ENCODE peak calls at places on chromosomes 3 and 15, in five cellular contexts. One of them, this sample, is unnamed.

GRCh38 chr15:60798821-60799220 is 319.9 kb upstream of the ICE2 start:
- DNase-seq in tibial nerve: no peak
- DNase-seq in sigmoid colon: no peak
- DNase-seq in stomach: no peak
- DNase-seq in HCT116: no peak
- DNase-seq in this sample: no peak

GRCh38 chr3:115022214-115022613 is 124.9 kb downstream of the ZBTB20 start:
- DNase-seq in tibial nerve: no peak
- DNase-seq in sigmoid colon: no peak
- DNase-seq in stomach: no peak
- DNase-seq in HCT116: no peak
- DNase-seq in this sample: no peak

GRCh38 chr3:189756651-189757078 is 125.5 kb downstream of the TP63 start:
- DNase-seq in tibial nerve: no peak
- DNase-seq in sigmoid colon: no peak
- DNase-seq in stomach: no peak
- DNase-seq in HCT116: no peak
- DNase-seq in this sample: no peak

GRCh38 chr3:27458929-27459328 is 25.3 kb downstream of the SLC4A7 start:
- DNase-seq in tibial nerve: no peak
- DNase-seq in sigmoid colon: no peak
- DNase-seq in stomach: no peak
- DNase-seq in HCT116: no peak
- DNase-seq in this sample: no peak

GRCh38 chr15:42033214-42033873 is 12.5 kb upstream of the PLA2G4E start:
- DNase-seq in tibial nerve: no peak
- DNase-seq in sigmoid colon: no peak
- DNase-seq in stomach: no peak
- DNase-seq in HCT116: no peak
- DNase-seq in this sample: no peak

GRCh38 chr3:47586746-47587145 is 8.1 kb upstream of the CSPG5 start:
- DNase-seq in tibial nerve: no peak
- DNase-seq in sigmoid colon: no peak
- DNase-seq in stomach: no peak
- DNase-seq in HCT116: no peak
- DNase-seq in this sample: no peak

GRCh38 chr3:87197531-87197930 is 29.6 kb upstream of the CHMP2B start:
- DNase-seq in tibial nerve: no peak
- DNase-seq in sigmoid colon: no peak
- DNase-seq in stomach: no peak
- DNase-seq in HCT116: no peak
- DNase-seq in this sample: no peak

GRCh38 chr3:40615110-40615915 is 90.6 kb downstream of the ZNF621 start:
- DNase-seq in tibial nerve: no peak
- DNase-seq in sigmoid colon: no peak
- DNase-seq in stomach: no peak
- DNase-seq in HCT116: no peak
- DNase-seq in this sample: no peak

GRCh38 chr3:150385296-150386242 is 22.5 kb upstream of the TSC22D2 start:
- DNase-seq in tibial nerve: no peak
- DNase-seq in sigmoid colon: no peak
- DNase-seq in stomach: no peak
- DNase-seq in HCT116: no peak
- DNase-seq in this sample: no peak

GRCh38 chr3:195909294-195909644 is 918 bp upstream of the TNK2 start:
- DNase-seq in tibial nerve: no peak
- DNase-seq in sigmoid colon: no peak
- DNase-seq in stomach: no peak
- DNase-seq in HCT116: no peak
- DNase-seq in this sample: peak; percentile 65

GRCh38 chr3:195905970-195906864 is 2.1 kb downstream of the TNK2 start:
- DNase-seq in tibial nerve: no peak
- DNase-seq in sigmoid colon: peak; percentile 44
- DNase-seq in stomach: no peak
- DNase-seq in HCT116: no peak
- DNase-seq in this sample: no peak

GRCh38 chr3:195907730-195908438 is 467 bp downstream of the TNK2 start:
- DNase-seq in tibial nerve: no peak
- DNase-seq in sigmoid colon: peak; percentile 76
- DNase-seq in stomach: peak; percentile 51
- DNase-seq in HCT116: no peak
- DNase-seq in this sample: peak; percentile 57

GRCh38 chr3:195908439-195909293 is at the start of gene TNK2:
- DNase-seq in tibial nerve: no peak
- DNase-seq in sigmoid colon: peak; percentile 72
- DNase-seq in stomach: peak; percentile 47
- DNase-seq in HCT116: no peak
- DNase-seq in this sample: peak; percentile 55

DNA sequence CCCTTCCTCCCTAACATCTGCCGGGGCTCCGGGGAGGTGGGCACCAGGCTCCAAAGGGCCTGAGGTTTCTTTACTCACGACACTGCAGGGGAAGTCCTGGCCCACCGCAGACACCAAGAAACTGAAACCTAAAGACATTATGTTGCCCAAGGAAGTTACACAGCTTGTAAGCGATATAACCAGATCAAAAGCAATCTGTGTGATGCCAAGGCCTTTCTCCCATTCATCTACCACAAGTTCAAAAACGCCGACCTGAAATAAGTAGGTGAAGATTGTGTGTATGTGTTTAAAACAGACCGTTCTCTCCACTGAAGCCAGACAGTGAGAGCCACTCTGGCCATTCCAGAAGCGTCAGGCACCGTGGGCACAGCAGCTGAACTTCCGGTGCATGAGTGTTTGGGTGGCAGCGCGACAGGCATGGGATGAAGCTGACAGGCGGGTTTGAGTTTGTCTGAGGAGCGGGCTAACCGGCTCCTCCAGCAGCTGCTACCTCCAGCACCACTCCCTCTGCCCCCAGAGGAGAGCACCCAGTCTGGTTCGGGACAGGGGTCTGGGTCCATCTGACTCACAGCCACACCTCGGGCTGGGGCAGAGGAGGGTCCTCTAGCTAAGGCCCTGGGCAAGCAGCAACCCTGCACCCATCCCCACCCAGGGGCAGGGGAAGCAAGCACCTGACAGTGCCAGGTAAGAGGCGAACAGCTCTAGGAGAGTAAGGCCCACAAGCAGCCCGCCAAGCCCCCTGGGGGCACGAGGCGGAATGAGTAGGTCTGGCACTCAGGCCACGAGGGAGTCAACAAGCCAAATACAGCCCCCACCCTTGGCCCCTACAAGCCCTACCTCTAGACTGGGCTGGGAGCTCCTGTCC is 1.3 kb downstream of the TNK2 start:
- DNase-seq in tibial nerve: no peak
- DNase-seq in sigmoid colon: peak; percentile 65
- DNase-seq in stomach: peak; percentile 62
- DNase-seq in HCT116: no peak
- DNase-seq in this sample: no peak
- TF ChIP-seq POLR2A in tibial nerve: no peak
- TF ChIP-seq POLR2A in sigmoid colon: no peak
- TF ChIP-seq POLR2A in stomach: no peak
- TF ChIP-seq POLR2A in HCT116: no peak
- TF ChIP-seq POLR2A in this sample: no peak

GRCh38 chr3:149186726-149187125 is 34.9 kb downstream of the CP start:
- DNase-seq in tibial nerve: no peak
- DNase-seq in sigmoid colon: no peak
- DNase-seq in stomach: no peak
- DNase-seq in HCT116: no peak
- DNase-seq in this sample: no peak
- TF ChIP-seq POLR2A in tibial nerve: no peak
- TF ChIP-seq POLR2A in sigmoid colon: no peak
- TF ChIP-seq POLR2A in stomach: no peak
- TF ChIP-seq POLR2A in HCT116: no peak
- TF ChIP-seq POLR2A in this sample: no peak

DNA sequence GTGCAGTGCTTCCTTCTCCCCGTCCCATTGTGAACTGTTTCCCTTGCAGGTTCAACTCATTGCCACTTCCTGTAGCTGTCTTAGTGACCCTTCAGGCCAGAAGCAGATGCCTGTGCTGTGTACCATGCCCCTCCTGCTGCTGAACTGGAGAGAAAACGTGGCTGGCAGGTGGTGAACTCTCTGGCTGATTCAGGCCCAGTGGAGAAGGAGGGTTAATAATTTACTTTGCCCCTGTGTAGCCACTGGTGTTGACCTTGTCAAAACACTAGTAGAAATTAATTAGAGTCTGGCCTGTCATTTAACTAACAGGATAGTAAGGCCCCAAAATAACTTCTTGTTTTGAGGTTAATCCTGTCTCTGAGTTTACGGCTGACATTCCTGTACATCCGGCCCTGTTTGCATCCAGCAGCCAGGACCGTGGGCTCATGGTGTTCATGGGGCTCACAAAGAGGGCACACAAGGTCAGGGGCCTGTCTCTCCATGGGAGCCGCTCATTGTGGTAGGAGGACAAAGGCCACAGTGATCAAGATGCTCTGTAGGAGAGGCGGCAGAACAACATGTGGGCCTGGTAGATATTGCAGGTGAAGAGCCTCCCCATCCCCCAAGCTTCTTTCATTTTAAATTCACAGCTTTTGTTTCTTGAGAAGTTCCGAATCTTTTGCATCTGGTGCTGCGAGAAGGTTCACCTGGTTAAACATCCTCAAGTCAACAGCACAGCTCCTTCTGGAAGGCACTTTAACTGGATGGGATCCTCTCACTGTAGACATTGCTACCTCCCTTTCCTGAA is 101.6 kb downstream of the CGNL1 start:
- DNase-seq in tibial nerve: no peak
- DNase-seq in sigmoid colon: no peak
- DNase-seq in stomach: no peak
- DNase-seq in HCT116: no peak
- DNase-seq in this sample: no peak
- TF ChIP-seq POLR2A in tibial nerve: no peak
- TF ChIP-seq POLR2A in sigmoid colon: no peak
- TF ChIP-seq POLR2A in stomach: no peak
- TF ChIP-seq POLR2A in HCT116: no peak
- TF ChIP-seq POLR2A in this sample: no peak

GRCh38 chr3:46095307-46095706 is 68.0 kb upstream of the XCR1 start:
- DNase-seq in tibial nerve: no peak
- DNase-seq in sigmoid colon: no peak
- DNase-seq in stomach: no peak
- DNase-seq in HCT116: no peak
- DNase-seq in this sample: no peak

GRCh38 chr3:46096336-46096735 is 69.1 kb upstream of the XCR1 start:
- DNase-seq in tibial nerve: no peak
- DNase-seq in sigmoid colon: no peak
- DNase-seq in stomach: no peak
- DNase-seq in HCT116: no peak
- DNase-seq in this sample: no peak

GRCh38 chr3:46096781-46097180 is 69.5 kb upstream of the XCR1 start:
- DNase-seq in tibial nerve: no peak
- DNase-seq in sigmoid colon: no peak
- DNase-seq in stomach: no peak
- DNase-seq in HCT116: no peak
- DNase-seq in this sample: no peak

GRCh38 chr3:46098319-46098761 is 71.1 kb upstream of the XCR1 start:
- DNase-seq in tibial nerve: peak; percentile 58
- DNase-seq in sigmoid colon: peak; percentile 84
- DNase-seq in stomach: no peak
- DNase-seq in HCT116: no peak
- DNase-seq in this sample: no peak

DNA sequence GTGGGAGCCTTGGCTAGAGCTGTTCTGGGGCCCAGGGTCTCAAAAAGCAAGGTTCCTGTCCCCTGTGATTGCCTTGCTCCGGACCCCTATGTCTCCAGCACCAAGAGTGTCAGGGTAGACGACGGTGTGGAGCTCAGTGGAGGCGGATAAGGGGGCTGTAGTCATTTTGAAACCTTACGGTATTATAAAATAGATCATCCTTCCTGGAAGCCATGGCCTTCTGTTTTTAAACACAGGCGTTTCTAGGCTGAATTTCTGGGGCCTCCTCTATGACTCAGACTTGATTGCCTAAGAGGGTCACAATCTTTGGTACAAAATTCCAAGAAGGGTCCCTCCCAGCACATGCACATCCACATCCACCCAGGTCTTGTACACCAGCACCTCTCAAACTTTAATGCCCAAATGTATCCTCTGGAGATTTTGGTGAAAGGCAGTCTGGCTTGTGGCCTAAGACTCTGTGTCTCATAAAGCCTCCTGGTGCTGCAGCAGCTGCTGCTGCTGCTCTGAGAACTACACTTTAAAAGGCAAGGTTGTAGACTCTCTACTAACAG is 70.5 kb upstream of the XCR1 start:
- DNase-seq in tibial nerve: peak; percentile 64
- DNase-seq in sigmoid colon: peak; percentile 78
- DNase-seq in stomach: no peak
- DNase-seq in HCT116: no peak
- DNase-seq in this sample: no peak
- TF ChIP-seq POLR2A in tibial nerve: no peak
- TF ChIP-seq POLR2A in sigmoid colon: no peak
- TF ChIP-seq POLR2A in stomach: no peak
- TF ChIP-seq POLR2A in HCT116: no peak
- TF ChIP-seq POLR2A in this sample: no peak

GRCh38 chr15:40256642-40257235 is 17.9 kb downstream of the PAK6 start:
- DNase-seq in tibial nerve: no peak
- DNase-seq in sigmoid colon: no peak
- DNase-seq in stomach: no peak
- DNase-seq in HCT116: no peak
- DNase-seq in this sample: no peak
- TF ChIP-seq POLR2A in tibial nerve: no peak
- TF ChIP-seq POLR2A in sigmoid colon: no peak
- TF ChIP-seq POLR2A in stomach: no peak
- TF ChIP-seq POLR2A in HCT116: no peak
- TF ChIP-seq POLR2A in this sample: no peak

DNA sequence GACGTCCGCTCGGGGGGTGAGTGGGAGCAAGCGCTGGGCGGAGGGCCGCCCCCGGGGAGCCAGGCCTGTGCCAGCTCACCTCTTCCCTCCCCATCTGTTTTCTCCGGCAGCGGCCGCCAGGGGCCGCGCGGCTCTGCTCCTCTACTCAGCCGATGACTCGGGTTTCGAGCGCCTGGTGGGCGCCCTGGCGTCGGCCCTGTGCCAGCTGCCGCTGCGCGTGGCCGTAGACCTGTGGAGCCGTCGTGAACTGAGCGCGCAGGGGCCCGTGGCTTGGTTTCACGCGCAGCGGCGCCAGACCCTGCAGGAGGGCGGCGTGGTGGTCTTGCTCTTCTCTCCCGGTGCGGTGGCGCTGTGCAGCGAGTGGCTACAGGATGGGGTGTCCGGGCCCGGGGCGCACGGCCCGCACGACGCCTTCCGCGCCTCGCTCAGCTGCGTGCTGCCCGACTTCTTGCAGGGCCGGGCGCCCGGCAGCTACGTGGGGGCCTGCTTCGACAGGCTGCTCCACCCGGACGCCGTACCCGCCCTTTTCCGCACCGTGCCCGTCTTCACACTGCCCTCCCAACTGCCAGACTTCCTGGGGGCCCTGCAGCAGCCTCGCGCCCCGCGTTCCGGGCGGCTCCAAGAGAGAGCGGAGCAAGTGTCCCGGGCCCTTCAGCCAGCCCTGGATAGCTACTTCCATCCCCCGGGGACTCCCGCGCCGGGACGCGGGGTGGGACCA is 632 bp upstream of the CRELD1 start:
- DNase-seq in tibial nerve: peak; percentile 59
- DNase-seq in sigmoid colon: peak; percentile 95
- DNase-seq in stomach: peak; percentile 83
- DNase-seq in HCT116: peak; percentile 43
- DNase-seq in this sample: peak; percentile 86
- TF ChIP-seq POLR2A in tibial nerve: no peak
- TF ChIP-seq POLR2A in sigmoid colon: no peak
- TF ChIP-seq POLR2A in stomach: no peak
- TF ChIP-seq POLR2A in HCT116: no peak
- TF ChIP-seq POLR2A in this sample: peak; percentile 30